ENCODE peak calls at places on chromosomes 13 and 19, in five cellular contexts. One of them, this sample, is unnamed.
A peak's percentile ranks its signal among the peaks of the same experiment; 100 is the strongest.

GRCh38 chr13:62061751-62062150 is 646.1 kb upstream of the PCDH20 start:
- DNase-seq in endothelial cell of umbilical vein: no peak
- DNase-seq in NT2/D1: no peak
- DNase-seq in mesenchymal stem cell: no peak
- DNase-seq in IMR-90: no peak
- DNase-seq in this sample: no peak

GRCh38 chr19:58385313-58386165 is 1.5 kb upstream of the RPS5 start:
- DNase-seq in endothelial cell of umbilical vein: no peak
- DNase-seq in NT2/D1: no peak
- DNase-seq in mesenchymal stem cell: no peak
- DNase-seq in IMR-90: no peak
- DNase-seq in this sample: no peak

GRCh38 chr13:76680112-76680511 is 206.1 kb downstream of the KCTD12 start:
- DNase-seq in endothelial cell of umbilical vein: no peak
- DNase-seq in NT2/D1: no peak
- DNase-seq in mesenchymal stem cell: no peak
- DNase-seq in IMR-90: no peak
- DNase-seq in this sample: no peak

GRCh38 chr19:31875550-31875949 is 469.9 kb upstream of the ZNF507 start:
- DNase-seq in endothelial cell of umbilical vein: no peak
- DNase-seq in NT2/D1: no peak
- DNase-seq in mesenchymal stem cell: no peak
- DNase-seq in IMR-90: no peak
- DNase-seq in this sample: no peak

GRCh38 chr13:101838305-101838835 is 385.9 kb downstream of the ITGBL1 start:
- DNase-seq in endothelial cell of umbilical vein: no peak
- DNase-seq in NT2/D1: no peak
- DNase-seq in mesenchymal stem cell: peak; percentile 22
- DNase-seq in IMR-90: peak; percentile 1
- DNase-seq in this sample: no peak

GRCh38 chr19:8610041-8610927 is at the start of gene ADAMTS10:
- DNase-seq in endothelial cell of umbilical vein: no peak
- DNase-seq in NT2/D1: no peak
- DNase-seq in mesenchymal stem cell: no peak
- DNase-seq in IMR-90: peak; percentile 43
- DNase-seq in this sample: peak; percentile 67

GRCh38 chr19:56836059-56836458 is 4.5 kb downstream of the PEG3 start:
- DNase-seq in endothelial cell of umbilical vein: no peak
- DNase-seq in NT2/D1: no peak
- DNase-seq in mesenchymal stem cell: no peak
- DNase-seq in IMR-90: no peak
- DNase-seq in this sample: no peak

GRCh38 chr19:4089400-4089908 is 22.8 kb upstream of the ZBTB7A start:
- DNase-seq in endothelial cell of umbilical vein: no peak
- DNase-seq in NT2/D1: no peak
- DNase-seq in mesenchymal stem cell: no peak
- DNase-seq in IMR-90: no peak
- DNase-seq in this sample: no peak

GRCh38 chr13:26067601-26068000 is 15.8 kb upstream of the SHISA2 start:
- DNase-seq in endothelial cell of umbilical vein: no peak
- DNase-seq in NT2/D1: no peak
- DNase-seq in mesenchymal stem cell: no peak
- DNase-seq in IMR-90: no peak
- DNase-seq in this sample: no peak

GRCh38 chr13:91247768-91248167 is 99.7 kb upstream of the MIR17HG start:
- DNase-seq in endothelial cell of umbilical vein: peak; percentile 33
- DNase-seq in NT2/D1: no peak
- DNase-seq in mesenchymal stem cell: peak; percentile 19
- DNase-seq in IMR-90: no peak
- DNase-seq in this sample: no peak

GRCh38 chr13:63954683-63955082 is 2539.0 kb upstream of the PCDH20 start:
- DNase-seq in endothelial cell of umbilical vein: no peak
- DNase-seq in NT2/D1: no peak
- DNase-seq in mesenchymal stem cell: no peak
- DNase-seq in IMR-90: no peak
- DNase-seq in this sample: peak; percentile 46

GRCh38 chr13:114134111-114134943 is 1.9 kb upstream of the RASA3 start:
- DNase-seq in endothelial cell of umbilical vein: no peak
- DNase-seq in NT2/D1: no peak
- DNase-seq in mesenchymal stem cell: no peak
- DNase-seq in IMR-90: no peak
- DNase-seq in this sample: no peak

GRCh38 chr19:18097993-18098890 is 664 bp downstream of the MAST3 start:
- DNase-seq in endothelial cell of umbilical vein: no peak
- DNase-seq in NT2/D1: no peak
- DNase-seq in mesenchymal stem cell: no peak
- DNase-seq in IMR-90: no peak
- DNase-seq in this sample: no peak

GRCh38 chr19:45676851-45677263 is 8.8 kb downstream of the GIPR start:
- DNase-seq in endothelial cell of umbilical vein: no peak
- DNase-seq in NT2/D1: no peak
- DNase-seq in mesenchymal stem cell: no peak
- DNase-seq in IMR-90: no peak
- DNase-seq in this sample: peak; percentile 21
- H3K9ac ChIP-seq in endothelial cell of umbilical vein: no peak overlapping the region
- H3K9ac ChIP-seq in NT2/D1: peak overlapping the region; percentile 74
- H3K9ac ChIP-seq in mesenchymal stem cell: no peak overlapping the region
- H3K9ac ChIP-seq in IMR-90: no peak overlapping the region
- H3K9ac ChIP-seq in this sample: peak overlapping the region; percentile 85

GRCh38 chr13:31663880-31664585 is 75.3 kb upstream of the RXFP2 start:
- DNase-seq in endothelial cell of umbilical vein: no peak
- DNase-seq in NT2/D1: peak; percentile 56
- DNase-seq in mesenchymal stem cell: no peak
- DNase-seq in IMR-90: no peak
- DNase-seq in this sample: peak; percentile 17
- H3K9ac ChIP-seq in endothelial cell of umbilical vein: no peak overlapping the region
- H3K9ac ChIP-seq in NT2/D1: no peak overlapping the region
- H3K9ac ChIP-seq in mesenchymal stem cell: no peak overlapping the region
- H3K9ac ChIP-seq in IMR-90: no peak overlapping the region
- H3K9ac ChIP-seq in this sample: no peak overlapping the region

GRCh38 chr13:112653821-112654220 is 36.0 kb upstream of the ATP11A start:
- DNase-seq in endothelial cell of umbilical vein: no peak
- DNase-seq in NT2/D1: no peak
- DNase-seq in mesenchymal stem cell: no peak
- DNase-seq in IMR-90: no peak
- DNase-seq in this sample: no peak

GRCh38 chr13:112657850-112658445 is 31.9 kb upstream of the ATP11A start:
- DNase-seq in endothelial cell of umbilical vein: no peak
- DNase-seq in NT2/D1: no peak
- DNase-seq in mesenchymal stem cell: peak; percentile 70
- DNase-seq in IMR-90: peak; percentile 81
- DNase-seq in this sample: peak; percentile 83

GRCh38 chr13:112661291-112661690 is 28.5 kb upstream of the ATP11A start:
- DNase-seq in endothelial cell of umbilical vein: no peak
- DNase-seq in NT2/D1: no peak
- DNase-seq in mesenchymal stem cell: no peak
- DNase-seq in IMR-90: no peak
- DNase-seq in this sample: no peak

GRCh38 chr13:112655898-112656297 is 33.9 kb upstream of the ATP11A start:
- DNase-seq in endothelial cell of umbilical vein: no peak
- DNase-seq in NT2/D1: no peak
- DNase-seq in mesenchymal stem cell: no peak
- DNase-seq in IMR-90: no peak
- DNase-seq in this sample: no peak

DNA sequence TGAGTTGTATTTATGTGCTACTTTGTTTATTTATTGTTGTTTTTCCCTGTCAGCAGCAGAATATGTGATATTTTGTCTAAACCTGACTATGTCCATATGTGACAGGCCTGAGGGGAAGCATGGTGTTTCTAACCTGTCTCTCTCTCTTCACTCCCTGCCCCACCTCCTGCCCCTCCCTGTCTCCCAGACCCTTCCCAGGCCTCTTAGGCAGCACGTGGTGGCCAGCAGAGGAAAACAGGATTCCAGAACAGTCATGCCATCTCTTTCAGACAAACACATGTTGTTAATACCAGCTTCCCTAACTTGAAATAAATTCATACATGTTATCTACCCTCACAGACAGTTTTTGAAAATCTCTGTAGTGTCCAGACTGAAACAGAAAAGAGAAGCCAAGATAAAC is 31.0 kb upstream of the ATP11A start:
- DNase-seq in endothelial cell of umbilical vein: no peak
- DNase-seq in NT2/D1: no peak
- DNase-seq in mesenchymal stem cell: peak; percentile 5
- DNase-seq in IMR-90: peak; percentile 10
- DNase-seq in this sample: peak; percentile 37
- H3K9ac ChIP-seq in endothelial cell of umbilical vein: no peak overlapping the region
- H3K9ac ChIP-seq in NT2/D1: no peak overlapping the region
- H3K9ac ChIP-seq in mesenchymal stem cell: no peak overlapping the region
- H3K9ac ChIP-seq in IMR-90: no peak overlapping the region
- H3K9ac ChIP-seq in this sample: no peak overlapping the region

DNA sequence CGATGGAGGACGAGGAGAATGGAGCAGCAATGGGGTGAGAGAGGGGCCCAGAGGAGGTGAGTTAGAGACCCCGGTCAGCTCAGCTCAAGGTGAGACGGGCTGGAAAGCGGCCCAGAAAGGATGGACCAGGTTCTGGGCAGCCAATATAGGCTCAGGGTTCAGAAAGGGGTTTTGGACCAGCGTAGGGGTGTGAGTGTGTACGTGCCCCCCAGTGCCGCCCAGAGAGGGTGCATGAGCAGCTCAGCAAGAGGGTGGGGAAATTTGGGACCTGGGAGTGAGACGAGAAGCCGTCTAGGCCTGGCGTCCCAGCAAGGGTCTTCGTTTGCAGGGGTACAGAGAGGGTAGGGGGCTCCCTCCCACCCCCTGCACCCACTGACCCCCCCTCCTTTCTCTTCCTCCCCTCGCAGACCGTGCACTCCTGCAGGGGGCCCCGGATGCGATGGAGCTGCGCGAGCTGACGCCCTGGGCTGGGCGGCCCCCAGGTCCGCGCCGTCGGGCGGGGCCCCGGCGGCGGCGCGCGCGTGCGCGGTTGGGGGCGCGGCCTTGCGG is 12.1 kb downstream of the FUT6 start:
- DNase-seq in endothelial cell of umbilical vein: no peak
- DNase-seq in NT2/D1: no peak
- DNase-seq in mesenchymal stem cell: no peak
- DNase-seq in IMR-90: no peak
- DNase-seq in this sample: no peak
- H3K9ac ChIP-seq in endothelial cell of umbilical vein: no peak overlapping the region
- H3K9ac ChIP-seq in NT2/D1: peak overlapping the region; percentile 72
- H3K9ac ChIP-seq in mesenchymal stem cell: peak overlapping the region; percentile 49
- H3K9ac ChIP-seq in IMR-90: peak overlapping the region; percentile 56
- H3K9ac ChIP-seq in this sample: peak overlapping the region; percentile 98

DNA sequence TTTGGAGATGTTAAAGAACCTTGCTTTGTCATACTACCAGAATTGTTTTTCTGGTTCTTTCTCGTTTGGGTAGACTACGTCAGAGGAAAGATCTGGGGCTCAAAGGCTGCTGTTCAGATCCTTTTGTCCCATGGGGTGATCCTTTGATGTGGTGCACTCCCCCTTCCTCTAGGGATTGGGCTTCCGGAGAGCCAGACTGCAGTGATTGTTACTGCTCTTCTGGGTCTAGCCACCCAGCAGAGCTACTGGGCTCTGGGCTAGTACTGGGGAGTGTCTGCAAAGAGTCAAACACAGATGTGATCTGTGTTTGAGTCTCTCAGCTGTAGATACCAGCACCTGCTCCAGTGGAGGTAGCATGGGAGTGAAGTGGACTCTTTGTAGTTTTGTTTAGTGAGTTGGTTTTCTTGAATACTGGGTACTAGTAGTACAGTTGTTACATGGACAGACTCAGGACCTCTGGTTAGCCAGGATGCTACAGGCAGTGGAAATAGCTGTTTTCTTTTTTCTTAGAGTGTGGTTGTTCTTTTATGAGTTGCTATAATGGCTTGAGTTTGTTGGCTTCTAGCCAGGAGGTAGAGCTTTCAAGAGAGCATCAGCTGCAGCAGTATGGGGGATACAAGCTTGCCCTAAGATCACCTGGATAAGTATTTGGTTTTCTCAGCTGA is 34.4 kb downstream of the DNAJC15 start:
- DNase-seq in endothelial cell of umbilical vein: peak; percentile 39
- DNase-seq in NT2/D1: no peak
- DNase-seq in mesenchymal stem cell: peak; percentile 18
- DNase-seq in IMR-90: no peak
- DNase-seq in this sample: peak; percentile 82
- H3K9ac ChIP-seq in endothelial cell of umbilical vein: no peak overlapping the region
- H3K9ac ChIP-seq in NT2/D1: no peak overlapping the region
- H3K9ac ChIP-seq in mesenchymal stem cell: no peak overlapping the region
- H3K9ac ChIP-seq in IMR-90: no peak overlapping the region
- H3K9ac ChIP-seq in this sample: peak overlapping the region; percentile 33

GRCh38 chr13:97982286-97982685 is 28.8 kb downstream of the IPO5 start:
- DNase-seq in endothelial cell of umbilical vein: peak; percentile 64
- DNase-seq in NT2/D1: no peak
- DNase-seq in mesenchymal stem cell: peak; percentile 68
- DNase-seq in IMR-90: peak; percentile 48
- DNase-seq in this sample: no peak
- H3K9ac ChIP-seq in endothelial cell of umbilical vein: no peak overlapping the region
- H3K9ac ChIP-seq in NT2/D1: no peak overlapping the region
- H3K9ac ChIP-seq in mesenchymal stem cell: peak overlapping the region; percentile 39
- H3K9ac ChIP-seq in IMR-90: no peak overlapping the region
- H3K9ac ChIP-seq in this sample: no peak overlapping the region